ENCODE peak calls at places on chromosome 20, in four cellular contexts. Y is Peyer's patch, R is endodermal cell, E is psoas muscle. F is an unnamed sample. For H3K4me1, the result is how much of the 10 kb centered on the place peaks cover.

GRCh38 chr20:9609892-9610502 is 95.6 kb downstream of the LAMP5 start:
- DNase-seq in E (no peak), R (peak), Y (no peak), F (no peak)

GRCh38 chr20:5078399-5078958 is 41.3 kb downstream of the PCNA start:
- DNase-seq in R (no peak), Y (peak), E (peak), F (no peak)

GRCh38 chr20:18541741-18542140 is 25.5 kb upstream of the SMIM26 start:
- DNase-seq in R (no peak), E (no peak), Y (no peak), F (no peak)

GRCh38 chr20:10654630-10655029 is 19.2 kb downstream of the JAG1 start:
- DNase-seq in E (no peak), R (peak), Y (no peak), F (no peak)

GRCh38 chr20:48983423-48984400 is 62.2 kb downstream of the ARFGEF2 start:
- DNase-seq in E (peak), R (no peak), Y (no peak), F (no peak)

GRCh38 chr20:5864873-5865582 is 85.3 kb downstream of the TRMT6 start:
- DNase-seq in R (no peak), E (no peak), Y (no peak), F (no peak)

GRCh38 chr20:48584391-48585249 is 243.2 kb downstream of the PREX1 start:
- DNase-seq in E (no peak), Y (no peak), R (no peak), F (no peak)

GRCh38 chr20:3616250-3616649 is 46.9 kb downstream of the GFRA4 start:
- DNase-seq in E (no peak), Y (no peak), R (peak), F (no peak)

GRCh38 chr20:33657704-33658095 is 4.4 kb upstream of the C20orf144 start:
- DNase-seq in R (no peak), E (no peak), Y (no peak), F (peak)

GRCh38 chr20:58900292-58900931 is 47.9 kb downstream of the GNAS start:
- DNase-seq in Y (no peak), E (no peak), R (no peak), F (no peak)

GRCh38 chr20:2163757-2164156 is 62.1 kb downstream of the STK35 start:
- DNase-seq in Y (no peak), R (peak), E (no peak), F (no peak)

GRCh38 chr20:39453890-39454289 is 491.7 kb downstream of the DHX35 start:
- DNase-seq in E (no peak), R (peak), Y (no peak), F (peak)

GRCh38 chr20:8301655-8302054 is 169.6 kb downstream of the PLCB1 start:
- DNase-seq in R (no peak), E (no peak), Y (no peak), F (no peak)

GRCh38 chr20:34249291-34249690 is 8.1 kb downstream of the ASIP start:
- DNase-seq in E (no peak), R (no peak), Y (peak), F (no peak)

GRCh38 chr20:43954704-43955243 is 40.1 kb downstream of the TOX2 start:
- DNase-seq in E (no peak), Y (no peak), R (no peak), F (no peak)

GRCh38 chr20:4691753-4692152 is 30.0 kb upstream of the PRND start:
- DNase-seq in Y (no peak), E (no peak), R (no peak), F (no peak)

GRCh38 chr20:10119336-10119735 is 84.5 kb downstream of the ANKEF1 start:
- DNase-seq in Y (no peak), E (no peak), R (no peak), F (no peak)

GRCh38 chr20:39309458-39309857 is 347.3 kb downstream of the DHX35 start:
- DNase-seq in Y (peak), R (no peak), E (no peak), F (no peak)

GRCh38 chr20:1951436-1952115 is 42.3 kb downstream of the PDYN start:
- DNase-seq in Y (no peak), E (no peak), R (no peak), F (no peak)

GRCh38 chr20:38473353-38473795 is 731 bp downstream of the RALGAPB start:
- DNase-seq in Y (no peak), R (no peak), E (no peak), F (no peak)

GRCh38 chr20:64212750-64213149 is 42.8 kb upstream of the PCMTD2 start:
- DNase-seq in E (peak), Y (no peak), R (no peak), F (no peak)

GRCh38 chr20:31872406-31872805 is 2.0 kb downstream of the TTLL9 start:
- DNase-seq in Y (no peak), E (no peak), R (no peak), F (no peak)

GRCh38 chr20:41138527-41139226 is 1.3 kb downstream of the PLCG1 start:
- DNase-seq in Y (peak), E (no peak), R (no peak), F (peak)
- H3K4me1 ChIP-seq in Y (under half), E (half or more), R (under half), F (under half)

GRCh38 chr20:36969050-36969449 is 17.5 kb upstream of the SAMHD1 start:
- DNase-seq in E (no peak), Y (no peak), R (no peak), F (no peak)

GRCh38 chr20:36969478-36970186 is 18.1 kb upstream of the SAMHD1 start:
- DNase-seq in R (no peak), Y (peak), E (no peak), F (no peak)

GRCh38 chr20:36967636-36968035 is 16.1 kb upstream of the SAMHD1 start:
- DNase-seq in R (no peak), E (no peak), Y (no peak), F (peak)
- H3K4me1 ChIP-seq in R (under half), E (under half), Y (under half), F (under half)

GRCh38 chr20:440148-440547 is 22.2 kb downstream of the TBC1D20 start:
- DNase-seq in Y (no peak), R (no peak), E (no peak), F (no peak)
- H3K4me1 ChIP-seq in Y (under half), R (under half), E (under half), F (under half)

GRCh38 chr20:45346851-45347250 is 1.4 kb downstream of the SDC4 start:
- DNase-seq in R (no peak), Y (no peak), E (no peak), F (no peak)
- H3K4me1 ChIP-seq in R (under half), Y (under half), E (under half), F (half or more)

GRCh38 chr20:62635232-62635631 is 7.1 kb upstream of the SLCO4A1 start:
- DNase-seq in E (no peak), Y (no peak), R (no peak), F (no peak)
- H3K4me1 ChIP-seq in E (under half), Y (under half), R (under half), F (under half)

GRCh38 chr20:57145089-57145631 is 121.3 kb downstream of the BMP7 start:
- DNase-seq in Y (no peak), E (no peak), R (no peak), F (no peak)

GRCh38 chr20:57148266-57148665 is 118.2 kb downstream of the BMP7 start:
- DNase-seq in R (no peak), Y (no peak), E (no peak), F (no peak)

GRCh38 chr20:57150559-57150958 is 115.9 kb downstream of the BMP7 start:
- DNase-seq in E (no peak), Y (no peak), R (no peak), F (no peak)

GRCh38 chr20:57146155-57146554 is 120.3 kb downstream of the BMP7 start:
- DNase-seq in E (no peak), R (no peak), Y (no peak), F (no peak)

DNA sequence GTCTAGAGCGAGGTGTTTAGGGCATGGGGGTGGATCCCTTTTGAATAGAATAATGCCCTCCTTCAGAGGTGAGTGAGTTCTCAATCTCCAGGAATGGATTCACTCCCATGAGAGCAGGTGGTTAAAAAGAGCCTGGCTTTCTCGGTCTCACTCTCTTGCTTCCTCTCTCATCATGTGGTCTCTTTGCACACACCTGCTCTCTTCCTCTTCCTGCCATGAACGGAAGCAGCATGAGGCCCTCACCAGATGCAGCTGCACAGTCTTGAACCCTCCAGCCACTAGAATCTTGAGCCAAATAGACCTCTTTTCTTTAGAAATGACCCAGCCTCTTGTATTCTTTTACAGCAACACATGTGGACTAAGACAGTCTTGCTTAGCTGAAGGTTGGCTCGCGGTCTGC is 119.3 kb downstream of the BMP7 start:
- DNase-seq in R (no peak), Y (no peak), E (no peak), F (no peak)
- H3K4me1 ChIP-seq in R (under half), Y (under half), E (under half), F (under half)

DNA sequence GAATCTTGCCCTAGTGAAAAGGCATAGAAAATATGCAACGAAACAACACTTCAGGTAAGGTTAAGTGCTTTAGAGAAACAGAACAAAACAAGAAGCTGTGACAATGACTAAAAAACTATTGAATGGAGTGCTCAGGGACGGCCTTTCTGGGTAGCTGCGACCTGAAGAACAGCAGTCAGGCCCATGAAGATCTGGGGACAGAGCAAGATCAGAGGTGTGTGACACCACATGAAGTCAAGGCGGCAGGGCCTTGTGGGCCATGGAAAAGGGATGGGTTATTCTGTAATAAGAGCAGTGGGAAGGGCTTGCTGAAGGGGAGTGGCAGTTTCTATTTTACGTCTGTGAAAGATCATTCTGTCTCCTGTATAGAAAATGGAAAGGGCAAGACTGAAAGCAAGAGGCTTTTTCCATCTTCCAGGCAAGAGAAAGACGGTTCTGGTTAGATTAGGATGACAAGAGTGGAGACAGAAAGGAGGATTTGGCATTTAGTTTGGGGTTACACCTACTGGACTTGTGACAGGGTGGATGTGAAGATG is 5.1 kb downstream of the UBE2V1 start:
- DNase-seq in E (no peak), Y (no peak), R (no peak), F (peak)
- H3K4me1 ChIP-seq in E (half or more), Y (under half), R (under half), F (under half)

GRCh38 chr20:46010491-46011405 is 2.0 kb downstream of the MMP9 start:
- DNase-seq in R (no peak), Y (no peak), E (no peak), F (peak)

GRCh38 chr20:46013826-46014516 is 5.3 kb downstream of the MMP9 start:
- DNase-seq in E (peak), R (peak), Y (peak), F (peak)

GRCh38 chr20:46012926-46013825 is 4.5 kb downstream of the MMP9 start:
- DNase-seq in R (no peak), E (no peak), Y (no peak), F (no peak)

GRCh38 chr20:46009847-46010246 is 1.1 kb downstream of the MMP9 start:
- DNase-seq in R (peak), Y (no peak), E (no peak), F (peak)

DNA sequence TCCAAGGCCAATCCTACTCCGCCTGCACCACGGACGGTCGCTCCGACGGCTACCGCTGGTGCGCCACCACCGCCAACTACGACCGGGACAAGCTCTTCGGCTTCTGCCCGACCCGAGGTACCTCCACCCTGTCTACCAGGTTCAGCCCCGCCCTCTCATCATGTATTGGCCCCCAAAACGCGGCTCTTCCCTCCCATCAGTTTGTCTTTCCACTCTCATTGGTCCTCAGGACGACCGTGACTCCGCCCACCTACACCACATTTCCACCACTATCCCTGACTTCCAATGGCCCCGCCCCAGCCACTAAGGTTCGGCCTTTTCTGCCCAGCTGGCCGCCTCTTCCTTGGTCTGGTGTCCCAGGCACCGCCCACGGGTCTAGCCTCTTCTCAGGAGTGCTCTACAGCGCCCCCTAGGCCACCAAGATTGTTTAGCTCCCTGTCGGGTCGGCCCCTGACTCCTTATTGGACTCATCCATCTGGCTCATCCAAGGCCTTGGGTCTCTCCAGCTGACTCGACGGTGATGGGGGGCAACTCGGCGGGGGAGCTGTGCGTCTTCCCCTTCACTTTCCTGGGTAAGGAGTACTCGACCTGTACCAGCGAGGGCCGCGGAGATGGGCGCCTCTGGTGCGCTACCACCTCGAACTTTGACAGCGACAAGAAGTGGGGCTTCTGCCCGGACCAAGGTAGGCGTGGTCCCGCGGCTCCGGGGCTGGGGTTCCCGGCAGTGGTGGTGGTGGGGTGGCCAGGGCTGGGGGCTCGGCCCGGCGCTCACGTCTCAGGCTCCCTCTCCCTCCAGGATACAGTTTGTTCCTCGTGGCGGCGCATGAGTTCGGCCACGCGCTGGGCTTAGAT is 3.1 kb downstream of the MMP9 start:
- DNase-seq in R (peak), E (peak), Y (peak), F (peak)
- H3K4me1 ChIP-seq in R (under half), E (under half), Y (under half), F (under half)

DNA sequence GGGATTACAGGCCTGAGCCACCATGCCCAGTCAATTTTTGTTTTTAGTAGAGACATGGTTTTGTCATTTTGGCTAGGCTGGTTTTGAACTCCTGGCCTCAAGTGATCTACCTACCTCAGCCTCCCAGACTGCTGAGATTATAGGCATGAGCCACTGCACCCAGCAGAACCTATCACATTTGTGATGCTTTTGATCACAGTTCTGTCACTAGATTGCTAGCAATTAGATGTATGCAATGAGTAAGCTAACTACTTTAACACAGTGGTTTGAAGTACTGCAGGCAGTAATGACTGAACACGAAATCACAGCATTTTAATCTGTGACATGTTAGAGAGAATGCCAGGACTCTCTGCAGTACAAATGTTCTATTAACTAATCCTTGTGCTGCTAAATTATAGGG is 19.6 kb upstream of the SAMHD1 start:
- DNase-seq in Y (no peak), R (no peak), E (no peak), F (no peak)
- H3K4me1 ChIP-seq in Y (under half), R (under half), E (under half), F (under half)

F was measured in RWPE2.